ENCODE peak calls at places on chromosomes 2 and 18, in seven cellular contexts. One of them, this sample, is unnamed.

GRCh38 chr2:7027436-7027835 is 110.2 kb downstream of the RNF144A start:
- DNase-seq in C1 segment of cervical spinal cord: no peak
- DNase-seq in NCI-H1105 treated with DMSO at 0.1 percent for 48 hours: no peak
- DNase-seq in AG04449: no peak
- DNase-seq in body of pancreas: no peak
- DNase-seq in aorta: no peak
- DNase-seq in H54: no peak
- DNase-seq in this sample: no peak

GRCh38 chr2:40760071-40760666 is 308.3 kb upstream of the SLC8A1 start:
- DNase-seq in H54: no peak
- DNase-seq in C1 segment of cervical spinal cord: no peak
- DNase-seq in NCI-H1105 treated with DMSO at 0.1 percent for 48 hours: peak; percentile 37
- DNase-seq in body of pancreas: peak; percentile 14
- DNase-seq in AG04449: peak; percentile 21
- DNase-seq in aorta: no peak
- DNase-seq in this sample: no peak

GRCh38 chr2:179410552-179411356 is 146.1 kb upstream of the SESTD1 start:
- DNase-seq in NCI-H1105 treated with DMSO at 0.1 percent for 48 hours: peak; percentile 15
- DNase-seq in AG04449: no peak
- DNase-seq in C1 segment of cervical spinal cord: no peak
- DNase-seq in H54: peak; percentile 9
- DNase-seq in aorta: no peak
- DNase-seq in body of pancreas: peak; percentile 49
- DNase-seq in this sample: peak; percentile 33

GRCh38 chr18:40293311-40293710 is 1661.7 kb upstream of the PIK3C3 start:
- DNase-seq in body of pancreas: no peak
- DNase-seq in C1 segment of cervical spinal cord: no peak
- DNase-seq in NCI-H1105 treated with DMSO at 0.1 percent for 48 hours: peak; percentile 39
- DNase-seq in AG04449: no peak
- DNase-seq in aorta: no peak
- DNase-seq in H54: no peak
- DNase-seq in this sample: no peak

GRCh38 chr2:240254337-240255164 is 114.1 kb upstream of the OTOS start:
- DNase-seq in aorta: peak; percentile 60
- DNase-seq in AG04449: no peak
- DNase-seq in H54: no peak
- DNase-seq in body of pancreas: no peak
- DNase-seq in C1 segment of cervical spinal cord: no peak
- DNase-seq in NCI-H1105 treated with DMSO at 0.1 percent for 48 hours: no peak
- DNase-seq in this sample: no peak

GRCh38 chr2:181472990-181473389 is 15.8 kb downstream of the ITGA4 start:
- DNase-seq in NCI-H1105 treated with DMSO at 0.1 percent for 48 hours: no peak
- DNase-seq in H54: no peak
- DNase-seq in C1 segment of cervical spinal cord: no peak
- DNase-seq in aorta: no peak
- DNase-seq in body of pancreas: no peak
- DNase-seq in AG04449: no peak
- DNase-seq in this sample: no peak

GRCh38 chr2:108364676-108365297 is 13.0 kb upstream of the SULT1C4 start:
- DNase-seq in aorta: no peak
- DNase-seq in AG04449: no peak
- DNase-seq in C1 segment of cervical spinal cord: no peak
- DNase-seq in NCI-H1105 treated with DMSO at 0.1 percent for 48 hours: no peak
- DNase-seq in body of pancreas: no peak
- DNase-seq in H54: no peak
- DNase-seq in this sample: no peak

GRCh38 chr2:10778724-10779115 is 33.9 kb downstream of the PDIA6 start:
- DNase-seq in C1 segment of cervical spinal cord: no peak
- DNase-seq in H54: no peak
- DNase-seq in AG04449: no peak
- DNase-seq in NCI-H1105 treated with DMSO at 0.1 percent for 48 hours: no peak
- DNase-seq in body of pancreas: no peak
- DNase-seq in aorta: peak; percentile 46
- DNase-seq in this sample: no peak

GRCh38 chr2:197538412-197538811 is 22.5 kb downstream of the MOB4 start:
- DNase-seq in aorta: no peak
- DNase-seq in NCI-H1105 treated with DMSO at 0.1 percent for 48 hours: no peak
- DNase-seq in C1 segment of cervical spinal cord: no peak
- DNase-seq in AG04449: no peak
- DNase-seq in H54: no peak
- DNase-seq in body of pancreas: no peak
- DNase-seq in this sample: no peak

GRCh38 chr2:157194097-157194688 is 63.3 kb upstream of the GALNT5 start:
- DNase-seq in H54: no peak
- DNase-seq in NCI-H1105 treated with DMSO at 0.1 percent for 48 hours: peak; percentile 40
- DNase-seq in C1 segment of cervical spinal cord: no peak
- DNase-seq in aorta: no peak
- DNase-seq in body of pancreas: peak; percentile 17
- DNase-seq in AG04449: no peak
- DNase-seq in this sample: peak; percentile 3

GRCh38 chr18:62372156-62372555 is 47.0 kb downstream of the TNFRSF11A start:
- DNase-seq in AG04449: no peak
- DNase-seq in C1 segment of cervical spinal cord: no peak
- DNase-seq in aorta: no peak
- DNase-seq in NCI-H1105 treated with DMSO at 0.1 percent for 48 hours: peak; percentile 55
- DNase-seq in body of pancreas: no peak
- DNase-seq in H54: no peak
- DNase-seq in this sample: no peak

GRCh38 chr2:239002960-239003932 is 155.4 kb downstream of the TWIST2 start:
- DNase-seq in H54: no peak
- DNase-seq in C1 segment of cervical spinal cord: no peak
- DNase-seq in aorta: no peak
- DNase-seq in NCI-H1105 treated with DMSO at 0.1 percent for 48 hours: no peak
- DNase-seq in AG04449: no peak
- DNase-seq in body of pancreas: no peak
- DNase-seq in this sample: no peak

GRCh38 chr2:172196768-172197322 is 94.1 kb upstream of the DLX2 start:
- DNase-seq in body of pancreas: no peak
- DNase-seq in H54: no peak
- DNase-seq in NCI-H1105 treated with DMSO at 0.1 percent for 48 hours: no peak
- DNase-seq in AG04449: peak; percentile 16
- DNase-seq in C1 segment of cervical spinal cord: no peak
- DNase-seq in aorta: no peak
- DNase-seq in this sample: no peak

GRCh38 chr2:154452471-154452870 is 246.0 kb upstream of the KCNJ3 start:
- DNase-seq in C1 segment of cervical spinal cord: no peak
- DNase-seq in H54: no peak
- DNase-seq in AG04449: no peak
- DNase-seq in aorta: no peak
- DNase-seq in NCI-H1105 treated with DMSO at 0.1 percent for 48 hours: no peak
- DNase-seq in body of pancreas: no peak
- DNase-seq in this sample: no peak

GRCh38 chr2:150296795-150297546 is 190.5 kb downstream of the RND3 start:
- DNase-seq in H54: no peak
- DNase-seq in NCI-H1105 treated with DMSO at 0.1 percent for 48 hours: peak; percentile 47
- DNase-seq in AG04449: no peak
- DNase-seq in aorta: no peak
- DNase-seq in C1 segment of cervical spinal cord: no peak
- DNase-seq in body of pancreas: no peak
- DNase-seq in this sample: no peak

GRCh38 chr2:43228782-43229659 is 2.6 kb upstream of the ZFP36L2 start:
- DNase-seq in AG04449: no peak
- DNase-seq in aorta: no peak
- DNase-seq in NCI-H1105 treated with DMSO at 0.1 percent for 48 hours: no peak
- DNase-seq in body of pancreas: no peak
- DNase-seq in H54: no peak
- DNase-seq in C1 segment of cervical spinal cord: no peak
- DNase-seq in this sample: peak; percentile 17

GRCh38 chr18:47917923-47918610 is 12.4 kb downstream of the SMAD2 start:
- DNase-seq in H54: no peak
- DNase-seq in body of pancreas: no peak
- DNase-seq in C1 segment of cervical spinal cord: no peak
- DNase-seq in NCI-H1105 treated with DMSO at 0.1 percent for 48 hours: no peak
- DNase-seq in aorta: no peak
- DNase-seq in AG04449: no peak
- DNase-seq in this sample: no peak

GRCh38 chr2:109284816-109285215 is 155.8 kb downstream of the SH3RF3 start:
- DNase-seq in NCI-H1105 treated with DMSO at 0.1 percent for 48 hours: peak; percentile 25
- DNase-seq in AG04449: no peak
- DNase-seq in aorta: no peak
- DNase-seq in H54: no peak
- DNase-seq in body of pancreas: no peak
- DNase-seq in C1 segment of cervical spinal cord: no peak
- DNase-seq in this sample: no peak

GRCh38 chr2:212530373-212530772 is 8.2 kb downstream of the ERBB4 start:
- DNase-seq in H54: no peak
- DNase-seq in C1 segment of cervical spinal cord: no peak
- DNase-seq in AG04449: no peak
- DNase-seq in NCI-H1105 treated with DMSO at 0.1 percent for 48 hours: no peak
- DNase-seq in body of pancreas: no peak
- DNase-seq in aorta: no peak
- DNase-seq in this sample: no peak

GRCh38 chr2:144660518-144661316 is 140.8 kb upstream of the ZEB2 start:
- DNase-seq in H54: peak; percentile 3
- DNase-seq in body of pancreas: no peak
- DNase-seq in aorta: no peak
- DNase-seq in AG04449: no peak
- DNase-seq in NCI-H1105 treated with DMSO at 0.1 percent for 48 hours: no peak
- DNase-seq in C1 segment of cervical spinal cord: no peak
- DNase-seq in this sample: no peak

GRCh38 chr18:8781671-8782070 is 76.3 kb downstream of the MTCL1 start:
- DNase-seq in NCI-H1105 treated with DMSO at 0.1 percent for 48 hours: no peak
- DNase-seq in AG04449: no peak
- DNase-seq in body of pancreas: no peak
- DNase-seq in C1 segment of cervical spinal cord: no peak
- DNase-seq in aorta: no peak
- DNase-seq in H54: no peak
- DNase-seq in this sample: no peak

GRCh38 chr18:48037481-48038271 is 107.2 kb upstream of the SMAD2 start:
- DNase-seq in aorta: peak; percentile 64
- DNase-seq in H54: no peak
- DNase-seq in body of pancreas: peak; percentile 28
- DNase-seq in AG04449: no peak
- DNase-seq in C1 segment of cervical spinal cord: no peak
- DNase-seq in NCI-H1105 treated with DMSO at 0.1 percent for 48 hours: peak; percentile 11
- DNase-seq in this sample: peak; percentile 80

GRCh38 chr2:237894396-237894979 is 35.1 kb downstream of the RAMP1 start:
- DNase-seq in body of pancreas: no peak
- DNase-seq in H54: no peak
- DNase-seq in C1 segment of cervical spinal cord: no peak
- DNase-seq in AG04449: no peak
- DNase-seq in aorta: peak; percentile 39
- DNase-seq in NCI-H1105 treated with DMSO at 0.1 percent for 48 hours: no peak
- DNase-seq in this sample: no peak

GRCh38 chr18:54466248-54467005 is 108.7 kb downstream of the C18orf54 start:
- DNase-seq in NCI-H1105 treated with DMSO at 0.1 percent for 48 hours: no peak
- DNase-seq in AG04449: no peak
- DNase-seq in body of pancreas: no peak
- DNase-seq in H54: no peak
- DNase-seq in C1 segment of cervical spinal cord: no peak
- DNase-seq in aorta: no peak
- DNase-seq in this sample: no peak

This sample was measured in thyroid gland.